ENCODE peak calls at places on chromosomes 16 and 17, in ten cellular contexts. One of them, this sample, is unnamed.

GRCh38 chr16:83911290-83911689 is 12.4 kb downstream of the MLYCD start:
- DNase-seq in mesothelial cell of epicardium: no peak
- DNase-seq in GM23338: no peak
- DNase-seq in thoracic aorta: no peak
- DNase-seq in activated effector memory CD4-positive, alpha-beta T cell treated with anti-CD3 and anti-CD28 coated beads, Interleukin-2, amount 50 U/mL, for 16 hours: no peak
- DNase-seq in OCI-M1: no peak
- DNase-seq in C1 segment of cervical spinal cord: no peak
- DNase-seq in cardiac fibroblast: no peak
- DNase-seq in retina: no peak
- DNase-seq in iPS DF 19.7: no peak
- DNase-seq in this sample: no peak

GRCh38 chr17:62780273-62780672 is 27.8 kb downstream of the MARCHF10 start:
- DNase-seq in GM23338: no peak
- DNase-seq in thoracic aorta: peak; percentile 19
- DNase-seq in OCI-M1: no peak
- DNase-seq in activated effector memory CD4-positive, alpha-beta T cell treated with anti-CD3 and anti-CD28 coated beads, Interleukin-2, amount 50 U/mL, for 16 hours: no peak
- DNase-seq in cardiac fibroblast: no peak
- DNase-seq in retina: no peak
- DNase-seq in C1 segment of cervical spinal cord: no peak
- DNase-seq in mesothelial cell of epicardium: no peak
- DNase-seq in iPS DF 19.7: no peak
- DNase-seq in this sample: peak; percentile 24

GRCh38 chr16:19666451-19666850 is 51.6 kb downstream of the KNOP1 start:
- DNase-seq in OCI-M1: no peak
- DNase-seq in retina: no peak
- DNase-seq in activated effector memory CD4-positive, alpha-beta T cell treated with anti-CD3 and anti-CD28 coated beads, Interleukin-2, amount 50 U/mL, for 16 hours: no peak
- DNase-seq in iPS DF 19.7: no peak
- DNase-seq in GM23338: no peak
- DNase-seq in C1 segment of cervical spinal cord: peak; percentile 41
- DNase-seq in thoracic aorta: no peak
- DNase-seq in cardiac fibroblast: no peak
- DNase-seq in mesothelial cell of epicardium: no peak
- DNase-seq in this sample: no peak

GRCh38 chr17:41773190-41773588 is 13.3 kb downstream of the JUP start:
- DNase-seq in GM23338: peak; percentile 67
- DNase-seq in iPS DF 19.7: no peak
- DNase-seq in cardiac fibroblast: peak; percentile 84
- DNase-seq in mesothelial cell of epicardium: peak; percentile 63
- DNase-seq in thoracic aorta: no peak
- DNase-seq in C1 segment of cervical spinal cord: no peak
- DNase-seq in activated effector memory CD4-positive, alpha-beta T cell treated with anti-CD3 and anti-CD28 coated beads, Interleukin-2, amount 50 U/mL, for 16 hours: no peak
- DNase-seq in retina: peak; percentile 46
- DNase-seq in OCI-M1: no peak
- DNase-seq in this sample: peak; percentile 70

GRCh38 chr17:7858487-7858832 is 657 bp downstream of the CYB5D1 start:
- DNase-seq in C1 segment of cervical spinal cord: no peak
- DNase-seq in iPS DF 19.7: no peak
- DNase-seq in retina: no peak
- DNase-seq in thoracic aorta: no peak
- DNase-seq in cardiac fibroblast: peak; percentile 63
- DNase-seq in mesothelial cell of epicardium: no peak
- DNase-seq in activated effector memory CD4-positive, alpha-beta T cell treated with anti-CD3 and anti-CD28 coated beads, Interleukin-2, amount 50 U/mL, for 16 hours: peak; percentile 79
- DNase-seq in OCI-M1: peak; percentile 74
- DNase-seq in GM23338: peak; percentile 89
- DNase-seq in this sample: peak; percentile 83

GRCh38 chr17:37829446-37830142 is 84.7 kb upstream of the HNF1B start:
- DNase-seq in activated effector memory CD4-positive, alpha-beta T cell treated with anti-CD3 and anti-CD28 coated beads, Interleukin-2, amount 50 U/mL, for 16 hours: no peak
- DNase-seq in GM23338: no peak
- DNase-seq in mesothelial cell of epicardium: no peak
- DNase-seq in thoracic aorta: no peak
- DNase-seq in iPS DF 19.7: no peak
- DNase-seq in OCI-M1: no peak
- DNase-seq in cardiac fibroblast: no peak
- DNase-seq in C1 segment of cervical spinal cord: no peak
- DNase-seq in retina: no peak
- DNase-seq in this sample: peak; percentile 32

GRCh38 chr17:1039511-1040215 is 42.7 kb downstream of the TIMM22 start:
- DNase-seq in OCI-M1: no peak
- DNase-seq in mesothelial cell of epicardium: no peak
- DNase-seq in C1 segment of cervical spinal cord: peak; percentile 16
- DNase-seq in cardiac fibroblast: peak; percentile 15
- DNase-seq in GM23338: no peak
- DNase-seq in activated effector memory CD4-positive, alpha-beta T cell treated with anti-CD3 and anti-CD28 coated beads, Interleukin-2, amount 50 U/mL, for 16 hours: no peak
- DNase-seq in retina: peak; percentile 69
- DNase-seq in thoracic aorta: no peak
- DNase-seq in iPS DF 19.7: no peak
- DNase-seq in this sample: no peak

GRCh38 chr17:82358467-82359350 is at the start of gene TEX19:
- DNase-seq in iPS DF 19.7: no peak
- DNase-seq in OCI-M1: peak; percentile 63
- DNase-seq in thoracic aorta: no peak
- DNase-seq in GM23338: peak; percentile 50
- DNase-seq in mesothelial cell of epicardium: no peak
- DNase-seq in activated effector memory CD4-positive, alpha-beta T cell treated with anti-CD3 and anti-CD28 coated beads, Interleukin-2, amount 50 U/mL, for 16 hours: no peak
- DNase-seq in cardiac fibroblast: no peak
- DNase-seq in C1 segment of cervical spinal cord: no peak
- DNase-seq in retina: no peak
- DNase-seq in this sample: no peak

GRCh38 chr16:58843675-58844074 is 109.6 kb upstream of the GOT2 start:
- DNase-seq in retina: no peak
- DNase-seq in GM23338: peak; percentile 52
- DNase-seq in mesothelial cell of epicardium: no peak
- DNase-seq in C1 segment of cervical spinal cord: no peak
- DNase-seq in iPS DF 19.7: no peak
- DNase-seq in OCI-M1: peak; percentile 70
- DNase-seq in cardiac fibroblast: peak; percentile 7
- DNase-seq in activated effector memory CD4-positive, alpha-beta T cell treated with anti-CD3 and anti-CD28 coated beads, Interleukin-2, amount 50 U/mL, for 16 hours: no peak
- DNase-seq in thoracic aorta: no peak
- DNase-seq in this sample: no peak

GRCh38 chr17:30005709-30006320 is 64.4 kb downstream of the EFCAB5 start:
- DNase-seq in OCI-M1: peak; percentile 51
- DNase-seq in C1 segment of cervical spinal cord: no peak
- DNase-seq in activated effector memory CD4-positive, alpha-beta T cell treated with anti-CD3 and anti-CD28 coated beads, Interleukin-2, amount 50 U/mL, for 16 hours: no peak
- DNase-seq in GM23338: no peak
- DNase-seq in thoracic aorta: no peak
- DNase-seq in iPS DF 19.7: no peak
- DNase-seq in cardiac fibroblast: peak; percentile 52
- DNase-seq in mesothelial cell of epicardium: no peak
- DNase-seq in retina: no peak
- DNase-seq in this sample: no peak

GRCh38 chr17:76543482-76544122 is 3.8 kb downstream of the PRCD start:
- DNase-seq in thoracic aorta: no peak
- DNase-seq in mesothelial cell of epicardium: no peak
- DNase-seq in C1 segment of cervical spinal cord: peak; percentile 77
- DNase-seq in activated effector memory CD4-positive, alpha-beta T cell treated with anti-CD3 and anti-CD28 coated beads, Interleukin-2, amount 50 U/mL, for 16 hours: no peak
- DNase-seq in retina: peak; percentile 80
- DNase-seq in GM23338: peak; percentile 15
- DNase-seq in OCI-M1: no peak
- DNase-seq in iPS DF 19.7: no peak
- DNase-seq in cardiac fibroblast: no peak
- DNase-seq in this sample: no peak

GRCh38 chr16:73186752-73187151 is 138.8 kb upstream of the ZFHX3 start:
- DNase-seq in OCI-M1: no peak
- DNase-seq in cardiac fibroblast: no peak
- DNase-seq in thoracic aorta: no peak
- DNase-seq in iPS DF 19.7: no peak
- DNase-seq in retina: no peak
- DNase-seq in mesothelial cell of epicardium: no peak
- DNase-seq in activated effector memory CD4-positive, alpha-beta T cell treated with anti-CD3 and anti-CD28 coated beads, Interleukin-2, amount 50 U/mL, for 16 hours: no peak
- DNase-seq in GM23338: no peak
- DNase-seq in C1 segment of cervical spinal cord: no peak
- DNase-seq in this sample: no peak

GRCh38 chr17:7854851-7855642 is at the start of gene TMEM88:
- DNase-seq in OCI-M1: no peak
- DNase-seq in GM23338: peak; percentile 83
- DNase-seq in mesothelial cell of epicardium: no peak
- DNase-seq in C1 segment of cervical spinal cord: no peak
- DNase-seq in activated effector memory CD4-positive, alpha-beta T cell treated with anti-CD3 and anti-CD28 coated beads, Interleukin-2, amount 50 U/mL, for 16 hours: peak; percentile 70
- DNase-seq in iPS DF 19.7: no peak
- DNase-seq in cardiac fibroblast: no peak
- DNase-seq in retina: peak; percentile 57
- DNase-seq in thoracic aorta: no peak
- DNase-seq in this sample: peak; percentile 79

GRCh38 chr17:82440991-82441627 is 9.4 kb downstream of the CYBC1 start:
- DNase-seq in thoracic aorta: no peak
- DNase-seq in C1 segment of cervical spinal cord: no peak
- DNase-seq in activated effector memory CD4-positive, alpha-beta T cell treated with anti-CD3 and anti-CD28 coated beads, Interleukin-2, amount 50 U/mL, for 16 hours: no peak
- DNase-seq in retina: no peak
- DNase-seq in cardiac fibroblast: peak; percentile 26
- DNase-seq in iPS DF 19.7: no peak
- DNase-seq in OCI-M1: no peak
- DNase-seq in mesothelial cell of epicardium: no peak
- DNase-seq in GM23338: peak; percentile 50
- DNase-seq in this sample: peak; percentile 69

GRCh38 chr17:74394977-74395376 is 27.7 kb downstream of the GPR142 start:
- DNase-seq in mesothelial cell of epicardium: no peak
- DNase-seq in activated effector memory CD4-positive, alpha-beta T cell treated with anti-CD3 and anti-CD28 coated beads, Interleukin-2, amount 50 U/mL, for 16 hours: no peak
- DNase-seq in GM23338: no peak
- DNase-seq in iPS DF 19.7: no peak
- DNase-seq in retina: no peak
- DNase-seq in thoracic aorta: no peak
- DNase-seq in cardiac fibroblast: no peak
- DNase-seq in OCI-M1: no peak
- DNase-seq in C1 segment of cervical spinal cord: no peak
- DNase-seq in this sample: no peak

GRCh38 chr16:8675183-8676159 is 1.1 kb downstream of the ABAT start:
- DNase-seq in retina: no peak
- DNase-seq in C1 segment of cervical spinal cord: no peak
- DNase-seq in thoracic aorta: no peak
- DNase-seq in GM23338: no peak
- DNase-seq in cardiac fibroblast: no peak
- DNase-seq in OCI-M1: no peak
- DNase-seq in iPS DF 19.7: no peak
- DNase-seq in mesothelial cell of epicardium: peak; percentile 71
- DNase-seq in activated effector memory CD4-positive, alpha-beta T cell treated with anti-CD3 and anti-CD28 coated beads, Interleukin-2, amount 50 U/mL, for 16 hours: peak; percentile 85
- DNase-seq in this sample: no peak

GRCh38 chr16:19844945-19845641 is 39.6 kb downstream of the GPRC5B start:
- DNase-seq in retina: no peak
- DNase-seq in mesothelial cell of epicardium: no peak
- DNase-seq in activated effector memory CD4-positive, alpha-beta T cell treated with anti-CD3 and anti-CD28 coated beads, Interleukin-2, amount 50 U/mL, for 16 hours: no peak
- DNase-seq in cardiac fibroblast: peak; percentile 80
- DNase-seq in thoracic aorta: no peak
- DNase-seq in C1 segment of cervical spinal cord: no peak
- DNase-seq in iPS DF 19.7: no peak
- DNase-seq in OCI-M1: no peak
- DNase-seq in GM23338: no peak
- DNase-seq in this sample: no peak

GRCh38 chr16:78228704-78229103 is 129.2 kb downstream of the WWOX start:
- DNase-seq in thoracic aorta: no peak
- DNase-seq in C1 segment of cervical spinal cord: no peak
- DNase-seq in retina: no peak
- DNase-seq in mesothelial cell of epicardium: no peak
- DNase-seq in cardiac fibroblast: no peak
- DNase-seq in OCI-M1: no peak
- DNase-seq in GM23338: no peak
- DNase-seq in iPS DF 19.7: no peak
- DNase-seq in activated effector memory CD4-positive, alpha-beta T cell treated with anti-CD3 and anti-CD28 coated beads, Interleukin-2, amount 50 U/mL, for 16 hours: no peak
- DNase-seq in this sample: no peak

GRCh38 chr17:21199311-21199710 is 14.7 kb downstream of the TMEM11 start:
- DNase-seq in iPS DF 19.7: no peak
- DNase-seq in GM23338: peak; percentile 78
- DNase-seq in C1 segment of cervical spinal cord: no peak
- DNase-seq in activated effector memory CD4-positive, alpha-beta T cell treated with anti-CD3 and anti-CD28 coated beads, Interleukin-2, amount 50 U/mL, for 16 hours: no peak
- DNase-seq in thoracic aorta: no peak
- DNase-seq in mesothelial cell of epicardium: no peak
- DNase-seq in cardiac fibroblast: peak; percentile 66
- DNase-seq in retina: no peak
- DNase-seq in OCI-M1: peak; percentile 98
- DNase-seq in this sample: no peak

GRCh38 chr16:24493859-24494258 is 45.5 kb upstream of the RBBP6 start:
- DNase-seq in retina: no peak
- DNase-seq in C1 segment of cervical spinal cord: no peak
- DNase-seq in mesothelial cell of epicardium: no peak
- DNase-seq in OCI-M1: no peak
- DNase-seq in iPS DF 19.7: no peak
- DNase-seq in activated effector memory CD4-positive, alpha-beta T cell treated with anti-CD3 and anti-CD28 coated beads, Interleukin-2, amount 50 U/mL, for 16 hours: no peak
- DNase-seq in GM23338: no peak
- DNase-seq in thoracic aorta: no peak
- DNase-seq in cardiac fibroblast: no peak
- DNase-seq in this sample: no peak

GRCh38 chr17:72376486-72377345 is 255.9 kb downstream of the SOX9 start:
- DNase-seq in mesothelial cell of epicardium: no peak
- DNase-seq in retina: peak; percentile 71
- DNase-seq in GM23338: no peak
- DNase-seq in thoracic aorta: no peak
- DNase-seq in cardiac fibroblast: no peak
- DNase-seq in activated effector memory CD4-positive, alpha-beta T cell treated with anti-CD3 and anti-CD28 coated beads, Interleukin-2, amount 50 U/mL, for 16 hours: peak; percentile 14
- DNase-seq in C1 segment of cervical spinal cord: no peak
- DNase-seq in OCI-M1: no peak
- DNase-seq in iPS DF 19.7: no peak
- DNase-seq in this sample: no peak

GRCh38 chr17:38867179-38867994 is 2.5 kb upstream of the LASP1 start:
- DNase-seq in thoracic aorta: no peak
- DNase-seq in C1 segment of cervical spinal cord: peak; percentile 46
- DNase-seq in iPS DF 19.7: no peak
- DNase-seq in mesothelial cell of epicardium: peak; percentile 75
- DNase-seq in cardiac fibroblast: peak; percentile 76
- DNase-seq in OCI-M1: peak; percentile 94
- DNase-seq in retina: peak; percentile 86
- DNase-seq in GM23338: peak; percentile 79
- DNase-seq in activated effector memory CD4-positive, alpha-beta T cell treated with anti-CD3 and anti-CD28 coated beads, Interleukin-2, amount 50 U/mL, for 16 hours: peak; percentile 86
- DNase-seq in this sample: no peak

GRCh38 chr17:77471984-77472836 is 331.4 kb downstream of the SEC14L1 start:
- DNase-seq in retina: peak; percentile 46
- DNase-seq in OCI-M1: no peak
- DNase-seq in C1 segment of cervical spinal cord: peak; percentile 39
- DNase-seq in iPS DF 19.7: no peak
- DNase-seq in cardiac fibroblast: peak; percentile 96
- DNase-seq in GM23338: peak; percentile 86
- DNase-seq in mesothelial cell of epicardium: peak; percentile 68
- DNase-seq in activated effector memory CD4-positive, alpha-beta T cell treated with anti-CD3 and anti-CD28 coated beads, Interleukin-2, amount 50 U/mL, for 16 hours: no peak
- DNase-seq in thoracic aorta: no peak
- DNase-seq in this sample: no peak

GRCh38 chr17:48720263-48721008 is 1.9 kb downstream of the PRAC1 start:
- DNase-seq in C1 segment of cervical spinal cord: no peak
- DNase-seq in OCI-M1: no peak
- DNase-seq in activated effector memory CD4-positive, alpha-beta T cell treated with anti-CD3 and anti-CD28 coated beads, Interleukin-2, amount 50 U/mL, for 16 hours: no peak
- DNase-seq in cardiac fibroblast: no peak
- DNase-seq in mesothelial cell of epicardium: no peak
- DNase-seq in thoracic aorta: no peak
- DNase-seq in retina: no peak
- DNase-seq in iPS DF 19.7: no peak
- DNase-seq in GM23338: no peak
- DNase-seq in this sample: no peak

GRCh38 chr16:78353610-78354009 is 254.2 kb downstream of the WWOX start:
- DNase-seq in activated effector memory CD4-positive, alpha-beta T cell treated with anti-CD3 and anti-CD28 coated beads, Interleukin-2, amount 50 U/mL, for 16 hours: no peak
- DNase-seq in iPS DF 19.7: no peak
- DNase-seq in retina: peak; percentile 0
- DNase-seq in OCI-M1: no peak
- DNase-seq in C1 segment of cervical spinal cord: no peak
- DNase-seq in mesothelial cell of epicardium: no peak
- DNase-seq in thoracic aorta: no peak
- DNase-seq in GM23338: peak; percentile 12
- DNase-seq in cardiac fibroblast: no peak
- DNase-seq in this sample: no peak

GRCh38 chr17:41734139-41734948 is at the start of gene HAP1:
- DNase-seq in mesothelial cell of epicardium: peak; percentile 46
- DNase-seq in activated effector memory CD4-positive, alpha-beta T cell treated with anti-CD3 and anti-CD28 coated beads, Interleukin-2, amount 50 U/mL, for 16 hours: no peak
- DNase-seq in thoracic aorta: no peak
- DNase-seq in C1 segment of cervical spinal cord: peak; percentile 24
- DNase-seq in OCI-M1: no peak
- DNase-seq in retina: peak; percentile 91
- DNase-seq in GM23338: peak; percentile 76
- DNase-seq in iPS DF 19.7: no peak
- DNase-seq in cardiac fibroblast: peak; percentile 35
- DNase-seq in this sample: no peak

GRCh38 chr17:45123930-45124796 is 8.2 kb downstream of the PLCD3 start:
- DNase-seq in mesothelial cell of epicardium: no peak
- DNase-seq in iPS DF 19.7: no peak
- DNase-seq in cardiac fibroblast: peak; percentile 88
- DNase-seq in activated effector memory CD4-positive, alpha-beta T cell treated with anti-CD3 and anti-CD28 coated beads, Interleukin-2, amount 50 U/mL, for 16 hours: peak; percentile 74
- DNase-seq in C1 segment of cervical spinal cord: no peak
- DNase-seq in retina: no peak
- DNase-seq in OCI-M1: peak; percentile 53
- DNase-seq in thoracic aorta: peak; percentile 69
- DNase-seq in GM23338: peak; percentile 44
- DNase-seq in this sample: no peak

GRCh38 chr17:72287586-72287985 is 166.8 kb downstream of the SOX9 start:
- DNase-seq in GM23338: no peak
- DNase-seq in C1 segment of cervical spinal cord: no peak
- DNase-seq in thoracic aorta: no peak
- DNase-seq in mesothelial cell of epicardium: no peak
- DNase-seq in iPS DF 19.7: no peak
- DNase-seq in cardiac fibroblast: no peak
- DNase-seq in retina: no peak
- DNase-seq in activated effector memory CD4-positive, alpha-beta T cell treated with anti-CD3 and anti-CD28 coated beads, Interleukin-2, amount 50 U/mL, for 16 hours: no peak
- DNase-seq in OCI-M1: no peak
- DNase-seq in this sample: no peak